ENCODE peak calls at places on chromosomes 1 and 21, in ten cellular contexts. B is NCI-H774; Y is hippocampal formation; F is stimulated activated CD4-positive, alpha-beta T cell treated with anti-CD3 and anti-CD28 coated beads, Interleukin-15, amount 100 ng/mL, for 1 hour; U is activated T-cell treated with anti-CD3 and anti-CD28 coated beads for 24 hours; N is posterior cingulate gyrus; E is IMR-90; L is choroid plexus epithelial cell; M is SW 1271; I is LoVo. H is an unnamed sample.

GRCh38 chr1:23756676-23757075 is 13.4 kb downstream of the ELOA start:
- DNase-seq in B (no peak), Y (no peak), F (no peak), U (no peak), N (no peak), E (peak), L (peak), M (no peak), I (no peak), H (peak)

GRCh38 chr1:152034654-152035405 is 2.0 kb downstream of the S100A11 start:
- DNase-seq in B (peak), Y (no peak), F (peak), U (peak), N (no peak), E (peak), L (peak), M (peak), I (peak), H (peak)

GRCh38 chr21:36803801-36804452 is 105.0 kb downstream of the SIM2 start:
- DNase-seq in B (no peak), Y (no peak), F (no peak), U (no peak), N (no peak), E (no peak), L (no peak), M (no peak), I (no peak), H (no peak)

GRCh38 chr1:221723018-221723917 is 18.6 kb downstream of the DUSP10 start:
- DNase-seq in B (no peak), Y (no peak), F (no peak), U (no peak), N (no peak), E (peak), L (peak), M (no peak), I (peak), H (peak)

GRCh38 chr1:175193339-175193950 is 869 bp upstream of the KIAA0040 start:
- DNase-seq in B (no peak), Y (no peak), F (no peak), U (no peak), N (no peak), E (no peak), L (no peak), M (no peak), I (no peak), H (peak)

GRCh38 chr1:37476460-37477197 is 2.2 kb downstream of the ZC3H12A start:
- DNase-seq in B (no peak), Y (no peak), F (no peak), U (no peak), N (no peak), E (peak), L (peak), M (peak), I (peak), H (peak)

GRCh38 chr1:71651229-71651628 is 570.4 kb upstream of the ZRANB2 start:
- DNase-seq in B (no peak), Y (no peak), F (no peak), U (no peak), N (no peak), E (no peak), L (no peak), M (no peak), I (no peak), H (no peak)

GRCh38 chr1:35575401-35575958 is 2.4 kb downstream of the TFAP2E start:
- DNase-seq in B (no peak), Y (no peak), F (no peak), U (no peak), N (no peak), E (no peak), L (no peak), M (no peak), I (no peak), H (no peak)

GRCh38 chr1:114342376-114342775 is 168.6 kb downstream of the TRIM33 start:
- DNase-seq in B (no peak), Y (no peak), F (no peak), U (no peak), N (no peak), E (no peak), L (no peak), M (no peak), I (no peak), H (no peak)

GRCh38 chr1:41623736-41624135 is 139.3 kb upstream of the EDN2 start:
- DNase-seq in B (peak), Y (no peak), F (no peak), U (no peak), N (no peak), E (no peak), L (no peak), M (no peak), I (no peak), H (no peak)

GRCh38 chr1:225561675-225562074 is 91.2 kb downstream of the ENAH start:
- DNase-seq in B (no peak), Y (no peak), F (no peak), U (no peak), N (no peak), E (no peak), L (no peak), M (no peak), I (no peak), H (peak)

GRCh38 chr1:207004931-207005830 is 27.4 kb downstream of the C1orf116 start:
- DNase-seq in B (peak), Y (peak), F (no peak), U (peak), N (peak), E (peak), L (peak), M (no peak), I (peak), H (peak)

GRCh38 chr1:179814513-179814838 is 63.1 kb downstream of the TOR1AIP2 start:
- DNase-seq in B (no peak), Y (no peak), F (no peak), U (no peak), N (no peak), E (no peak), L (no peak), M (no peak), I (no peak), H (no peak)

GRCh38 chr1:12643785-12644184 is at the start of gene AADACL4:
- DNase-seq in B (no peak), Y (no peak), F (no peak), U (no peak), N (no peak), E (no peak), L (no peak), M (no peak), I (no peak), H (no peak)

GRCh38 chr1:77534456-77534855 is 148.0 kb downstream of the ZZZ3 start:
- DNase-seq in B (no peak), Y (no peak), F (no peak), U (no peak), N (no peak), E (no peak), L (no peak), M (no peak), I (no peak), H (no peak)

GRCh38 chr1:38029725-38030511 is 16.7 kb downstream of the POU3F1 start:
- DNase-seq in B (no peak), Y (no peak), F (peak), U (peak), N (no peak), E (peak), L (peak), M (no peak), I (no peak), H (peak)

GRCh38 chr1:71054281-71054731 is 6.7 kb upstream of the PTGER3 start:
- DNase-seq in B (no peak), Y (no peak), F (no peak), U (no peak), N (no peak), E (no peak), L (no peak), M (no peak), I (no peak), H (no peak)

GRCh38 chr1:38735651-38736161 is 123.9 kb downstream of the RRAGC start:
- DNase-seq in B (no peak), Y (no peak), F (no peak), U (no peak), N (no peak), E (peak), L (peak), M (no peak), I (no peak), H (peak)

GRCh38 chr1:147337040-147337439 is 94.6 kb downstream of the CHD1L start:
- DNase-seq in B (no peak), Y (no peak), F (no peak), U (no peak), N (no peak), E (no peak), L (no peak), M (no peak), I (no peak), H (no peak)

GRCh38 chr1:46173361-46173856 is 1.5 kb upstream of the TSPAN1 start:
- DNase-seq in B (no peak), Y (no peak), F (no peak), U (no peak), N (no peak), E (peak), L (peak), M (no peak), I (no peak), H (peak)

GRCh38 chr1:201538618-201539551 is at the start of gene NAV1:
- DNase-seq in B (peak), Y (peak), F (no peak), U (no peak), N (peak), E (peak), L (no peak), M (peak), I (peak), H (peak)

GRCh38 chr1:42931911-42932422 is 26.7 kb downstream of the SLC2A1 start:
- DNase-seq in B (no peak), Y (no peak), F (peak), U (peak), N (no peak), E (no peak), L (no peak), M (no peak), I (no peak), H (no peak)

GRCh38 chr1:208510192-208510952 is 266.2 kb upstream of the PLXNA2 start:
- DNase-seq in B (no peak), Y (no peak), F (no peak), U (no peak), N (no peak), E (no peak), L (peak), M (no peak), I (no peak), H (peak)

GRCh38 chr1:10122926-10123325 is 87.4 kb upstream of the KIF1B start:
- DNase-seq in B (no peak), Y (no peak), F (no peak), U (no peak), N (no peak), E (peak), L (peak), M (no peak), I (no peak), H (peak)

GRCh38 chr1:7940745-7941436 is at the start of gene TNFRSF9:
- DNase-seq in B (no peak), Y (no peak), F (peak), U (peak), N (no peak), E (peak), L (peak), M (no peak), I (no peak), H (peak)

GRCh38 chr1:41935226-41935625 is 16.5 kb upstream of the HIVEP3 start:
- DNase-seq in B (no peak), Y (no peak), F (no peak), U (no peak), N (no peak), E (peak), L (peak), M (no peak), I (no peak), H (peak)

GRCh38 chr1:78491311-78492071 is 717 bp downstream of the PTGFR start:
- DNase-seq in B (no peak), Y (no peak), F (no peak), U (no peak), N (no peak), E (peak), L (peak), M (peak), I (no peak), H (peak)

GRCh38 chr1:168945870-168946269 is 160.6 kb upstream of the ATP1B1 start:
- DNase-seq in B (no peak), Y (no peak), F (no peak), U (no peak), N (no peak), E (no peak), L (peak), M (no peak), I (no peak), H (no peak)

GRCh38 chr1:14140800-14141526 is 441.0 kb downstream of the PRDM2 start:
- DNase-seq in B (no peak), Y (peak), F (no peak), U (no peak), N (peak), E (no peak), L (peak), M (no peak), I (peak), H (no peak)

GRCh38 chr1:118104956-118105355 is 80.1 kb downstream of the SPAG17 start:
- DNase-seq in B (no peak), Y (no peak), F (no peak), U (no peak), N (no peak), E (no peak), L (peak), M (no peak), I (no peak), H (no peak)

H was measured in mesenchymal stem cell.